ENCODE peak calls at places on chromosomes 3 and 15, in nine cellular contexts. One of them, this sample, is unnamed.

GRCh38 chr15:32656091-32656860 is 14.8 kb downstream of the SCG5 start:
- DNase-seq in IMR-90: no peak
- DNase-seq in adrenal gland: no peak
- DNase-seq in psoas muscle: no peak
- DNase-seq in ovary: no peak
- DNase-seq in right atrium auricular region: no peak
- DNase-seq in AG04450: no peak
- DNase-seq in pancreas: no peak
- DNase-seq in dorsolateral prefrontal cortex: no peak
- DNase-seq in this sample: no peak

GRCh38 chr3:193149998-193150397 is 91.0 kb upstream of the PLAAT1 start:
- DNase-seq in IMR-90: no peak
- DNase-seq in adrenal gland: no peak
- DNase-seq in psoas muscle: no peak
- DNase-seq in ovary: no peak
- DNase-seq in right atrium auricular region: no peak
- DNase-seq in AG04450: no peak
- DNase-seq in pancreas: no peak
- DNase-seq in dorsolateral prefrontal cortex: no peak
- DNase-seq in this sample: no peak

GRCh38 chr3:27360113-27361078 is 8.8 kb downstream of the NEK10 start:
- DNase-seq in IMR-90: peak; percentile 44
- DNase-seq in adrenal gland: no peak
- DNase-seq in psoas muscle: no peak
- DNase-seq in ovary: no peak
- DNase-seq in right atrium auricular region: no peak
- DNase-seq in AG04450: no peak
- DNase-seq in pancreas: no peak
- DNase-seq in dorsolateral prefrontal cortex: no peak
- DNase-seq in this sample: peak; percentile 21

GRCh38 chr3:69425249-69425648 is 39.4 kb upstream of the FRMD4B start:
- DNase-seq in IMR-90: peak; percentile 7
- DNase-seq in adrenal gland: no peak
- DNase-seq in psoas muscle: no peak
- DNase-seq in ovary: peak; percentile 28
- DNase-seq in right atrium auricular region: no peak
- DNase-seq in AG04450: no peak
- DNase-seq in pancreas: no peak
- DNase-seq in dorsolateral prefrontal cortex: no peak
- DNase-seq in this sample: no peak

GRCh38 chr15:99719096-99719541 is 14.1 kb downstream of the LYSMD4 start:
- DNase-seq in IMR-90: peak; percentile 87
- DNase-seq in adrenal gland: no peak
- DNase-seq in psoas muscle: no peak
- DNase-seq in ovary: no peak
- DNase-seq in right atrium auricular region: no peak
- DNase-seq in AG04450: peak; percentile 51
- DNase-seq in pancreas: no peak
- DNase-seq in dorsolateral prefrontal cortex: no peak
- DNase-seq in this sample: no peak

GRCh38 chr15:98826658-98827057 is 178.3 kb downstream of the IGF1R start:
- DNase-seq in IMR-90: no peak
- DNase-seq in adrenal gland: no peak
- DNase-seq in psoas muscle: no peak
- DNase-seq in ovary: no peak
- DNase-seq in right atrium auricular region: no peak
- DNase-seq in AG04450: no peak
- DNase-seq in pancreas: no peak
- DNase-seq in dorsolateral prefrontal cortex: no peak
- DNase-seq in this sample: no peak

GRCh38 chr3:65322910-65323309 is 635.1 kb upstream of the ADAMTS9 start:
- DNase-seq in IMR-90: no peak
- DNase-seq in adrenal gland: no peak
- DNase-seq in psoas muscle: no peak
- DNase-seq in ovary: no peak
- DNase-seq in right atrium auricular region: no peak
- DNase-seq in AG04450: no peak
- DNase-seq in pancreas: no peak
- DNase-seq in dorsolateral prefrontal cortex: no peak
- DNase-seq in this sample: no peak

GRCh38 chr3:177281292-177281942 is 84.1 kb upstream of the TBL1XR1 start:
- DNase-seq in IMR-90: no peak
- DNase-seq in adrenal gland: no peak
- DNase-seq in psoas muscle: no peak
- DNase-seq in ovary: no peak
- DNase-seq in right atrium auricular region: no peak
- DNase-seq in AG04450: no peak
- DNase-seq in pancreas: no peak
- DNase-seq in dorsolateral prefrontal cortex: no peak
- DNase-seq in this sample: no peak

GRCh38 chr3:50270422-50270831 is 1.5 kb downstream of the SEMA3B start:
- DNase-seq in IMR-90: peak; percentile 37
- DNase-seq in adrenal gland: no peak
- DNase-seq in psoas muscle: no peak
- DNase-seq in ovary: no peak
- DNase-seq in right atrium auricular region: no peak
- DNase-seq in AG04450: no peak
- DNase-seq in pancreas: peak; percentile 72
- DNase-seq in dorsolateral prefrontal cortex: no peak
- DNase-seq in this sample: no peak

GRCh38 chr3:141412087-141412935 is 44.0 kb downstream of the ZBTB38 start:
- DNase-seq in IMR-90: peak; percentile 96
- DNase-seq in adrenal gland: peak; percentile 64
- DNase-seq in psoas muscle: peak; percentile 69
- DNase-seq in ovary: peak; percentile 72
- DNase-seq in right atrium auricular region: no peak
- DNase-seq in AG04450: peak; percentile 76
- DNase-seq in pancreas: no peak
- DNase-seq in dorsolateral prefrontal cortex: no peak
- DNase-seq in this sample: peak; percentile 69

GRCh38 chr15:98865397-98866339 is 141.9 kb downstream of the PGPEP1L start:
- DNase-seq in IMR-90: peak; percentile 68
- DNase-seq in adrenal gland: peak; percentile 81
- DNase-seq in psoas muscle: peak; percentile 89
- DNase-seq in ovary: peak; percentile 75
- DNase-seq in right atrium auricular region: peak; percentile 78
- DNase-seq in AG04450: no peak
- DNase-seq in pancreas: peak; percentile 89
- DNase-seq in dorsolateral prefrontal cortex: no peak
- DNase-seq in this sample: peak; percentile 71

GRCh38 chr15:48541659-48542334 is 103.7 kb downstream of the FBN1 start:
- DNase-seq in IMR-90: peak; percentile 88
- DNase-seq in adrenal gland: peak; percentile 25
- DNase-seq in psoas muscle: no peak
- DNase-seq in ovary: no peak
- DNase-seq in right atrium auricular region: no peak
- DNase-seq in AG04450: no peak
- DNase-seq in pancreas: no peak
- DNase-seq in dorsolateral prefrontal cortex: no peak
- DNase-seq in this sample: no peak

GRCh38 chr3:172323894-172324590 is 124.2 kb downstream of the GHSR start:
- DNase-seq in IMR-90: peak; percentile 62
- DNase-seq in adrenal gland: no peak
- DNase-seq in psoas muscle: peak; percentile 74
- DNase-seq in ovary: peak; percentile 76
- DNase-seq in right atrium auricular region: no peak
- DNase-seq in AG04450: no peak
- DNase-seq in pancreas: no peak
- DNase-seq in dorsolateral prefrontal cortex: no peak
- DNase-seq in this sample: no peak

GRCh38 chr3:32274306-32274705 is 35.8 kb downstream of the CMTM8 start:
- DNase-seq in IMR-90: no peak
- DNase-seq in adrenal gland: no peak
- DNase-seq in psoas muscle: no peak
- DNase-seq in ovary: no peak
- DNase-seq in right atrium auricular region: no peak
- DNase-seq in AG04450: no peak
- DNase-seq in pancreas: no peak
- DNase-seq in dorsolateral prefrontal cortex: no peak
- DNase-seq in this sample: no peak

GRCh38 chr3:79960594-79960993 is 192.8 kb upstream of the ROBO1 start:
- DNase-seq in IMR-90: no peak
- DNase-seq in adrenal gland: no peak
- DNase-seq in psoas muscle: no peak
- DNase-seq in ovary: no peak
- DNase-seq in right atrium auricular region: no peak
- DNase-seq in AG04450: no peak
- DNase-seq in pancreas: no peak
- DNase-seq in dorsolateral prefrontal cortex: no peak
- DNase-seq in this sample: no peak

GRCh38 chr15:77702211-77702957 is 69.7 kb upstream of the LINGO1 start:
- DNase-seq in IMR-90: peak; percentile 18
- DNase-seq in adrenal gland: peak; percentile 32
- DNase-seq in psoas muscle: peak; percentile 16
- DNase-seq in ovary: no peak
- DNase-seq in right atrium auricular region: no peak
- DNase-seq in AG04450: no peak
- DNase-seq in pancreas: no peak
- DNase-seq in dorsolateral prefrontal cortex: no peak
- DNase-seq in this sample: no peak

GRCh38 chr3:195154793-195155535 is 116.0 kb downstream of the XXYLT1 start:
- DNase-seq in IMR-90: peak; percentile 97
- DNase-seq in adrenal gland: peak; percentile 87
- DNase-seq in psoas muscle: peak; percentile 89
- DNase-seq in ovary: peak; percentile 89
- DNase-seq in right atrium auricular region: peak; percentile 85
- DNase-seq in AG04450: peak; percentile 88
- DNase-seq in pancreas: peak; percentile 90
- DNase-seq in dorsolateral prefrontal cortex: peak; percentile 69
- DNase-seq in this sample: peak; percentile 89

DNA sequence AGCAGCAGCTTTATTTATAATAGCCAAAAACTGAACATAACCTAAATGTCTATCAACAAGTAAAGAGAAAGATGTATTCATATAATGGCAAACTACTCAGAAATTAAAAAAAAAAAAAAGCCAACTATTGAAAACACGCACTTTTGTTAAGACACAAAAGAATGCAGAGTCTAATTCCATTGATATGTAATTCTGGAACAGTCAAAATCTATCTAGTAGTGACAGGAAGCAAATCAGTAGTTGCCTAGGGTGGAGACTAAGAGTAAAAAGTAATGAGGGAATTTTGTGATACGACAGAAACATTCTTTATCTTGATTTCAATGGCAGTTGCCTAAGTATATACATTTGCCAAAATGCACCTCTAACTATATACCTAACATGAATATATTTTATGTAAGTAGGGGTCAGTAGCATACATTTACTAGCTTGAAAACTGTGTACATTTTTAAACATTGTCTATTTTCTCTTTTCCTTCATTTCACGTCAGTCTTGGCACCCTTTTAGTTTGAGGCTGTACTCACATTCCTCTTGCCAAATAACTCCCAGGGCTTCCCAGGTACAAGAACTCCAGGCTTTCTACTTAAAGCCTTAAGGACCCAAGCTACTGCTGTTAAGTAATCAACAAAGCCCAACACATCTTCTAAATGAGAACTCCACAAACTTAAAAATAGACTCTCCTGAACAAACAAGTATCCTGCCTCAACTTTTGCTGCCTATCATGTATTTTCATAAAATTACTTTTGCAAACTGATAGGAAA is 54.7 kb downstream of the ADAM10 start:
- DNase-seq in IMR-90: no peak
- DNase-seq in adrenal gland: no peak
- DNase-seq in psoas muscle: no peak
- DNase-seq in ovary: no peak
- DNase-seq in right atrium auricular region: no peak
- DNase-seq in AG04450: no peak
- DNase-seq in pancreas: no peak
- DNase-seq in dorsolateral prefrontal cortex: no peak
- DNase-seq in this sample: no peak
- H3K27me3 ChIP-seq in IMR-90: no peaks in the 10 kb centered on the region
- H3K27me3 ChIP-seq in adrenal gland: no peaks in the 10 kb centered on the region
- H3K27me3 ChIP-seq in psoas muscle: no peaks in the 10 kb centered on the region
- H3K27me3 ChIP-seq in ovary: no peaks in the 10 kb centered on the region
- H3K27me3 ChIP-seq in right atrium auricular region: no peaks in the 10 kb centered on the region
- H3K27me3 ChIP-seq in AG04450: no peaks in the 10 kb centered on the region
- H3K27me3 ChIP-seq in pancreas: no peaks in the 10 kb centered on the region
- H3K27me3 ChIP-seq in dorsolateral prefrontal cortex: no peaks in the 10 kb centered on the region
- H3K27me3 ChIP-seq in this sample: no peaks in the 10 kb centered on the region

DNA sequence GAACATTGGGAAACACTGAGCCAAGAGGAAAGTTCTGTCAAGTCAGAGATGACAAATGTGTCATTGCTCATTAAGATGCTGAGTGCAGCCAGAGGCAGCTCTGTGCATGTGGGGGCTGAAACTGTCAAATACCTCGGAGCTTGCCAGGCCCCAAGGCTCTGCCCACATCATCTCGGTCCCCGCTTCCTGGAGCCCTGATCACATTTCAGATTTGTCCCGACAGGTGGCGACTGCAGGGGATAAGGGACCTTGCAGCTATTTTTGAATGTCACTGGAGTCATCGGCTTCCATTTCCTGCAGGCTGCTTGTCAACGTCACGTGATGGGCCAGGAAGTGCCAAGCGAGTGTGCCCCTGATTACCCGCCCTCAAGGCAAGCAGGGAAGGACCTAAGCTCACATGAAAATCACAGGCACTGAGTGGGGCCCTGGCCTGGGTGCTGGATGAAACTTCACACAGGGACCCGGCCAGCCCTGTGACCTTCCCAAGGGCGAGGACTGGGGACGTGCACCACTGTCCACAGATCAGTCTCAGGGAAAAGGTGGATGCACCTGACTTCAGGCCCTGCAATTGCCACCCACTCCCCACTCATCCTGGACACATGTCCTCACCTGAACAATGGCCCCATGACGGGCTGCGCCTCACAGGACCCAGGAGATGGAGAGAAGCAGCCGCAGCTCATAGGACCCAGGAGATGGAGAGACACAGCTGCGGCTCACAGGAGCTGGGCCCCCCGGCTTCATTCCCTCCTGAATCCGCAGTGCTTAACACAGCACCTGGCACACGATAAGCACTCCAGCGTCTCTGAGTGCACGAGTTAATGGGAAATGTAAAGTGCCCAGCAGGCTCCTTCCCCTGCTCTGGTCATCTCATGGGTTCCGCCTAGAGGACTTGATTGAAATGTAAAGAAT is 73.4 kb downstream of the NUP210 start:
- DNase-seq in IMR-90: no peak
- DNase-seq in adrenal gland: no peak
- DNase-seq in psoas muscle: peak; percentile 77
- DNase-seq in ovary: no peak
- DNase-seq in right atrium auricular region: no peak
- DNase-seq in AG04450: no peak
- DNase-seq in pancreas: peak; percentile 45
- DNase-seq in dorsolateral prefrontal cortex: peak; percentile 68
- DNase-seq in this sample: no peak
- TF ChIP-seq CTCF in IMR-90: no peak
- TF ChIP-seq CTCF in adrenal gland: peak; percentile 12
- TF ChIP-seq CTCF in psoas muscle: no peak
- TF ChIP-seq CTCF in ovary: no peak
- TF ChIP-seq CTCF in right atrium auricular region: no peak
- TF ChIP-seq CTCF in AG04450: no peak
- TF ChIP-seq CTCF in pancreas: no peak
- TF ChIP-seq CTCF in dorsolateral prefrontal cortex: no peak
- TF ChIP-seq CTCF in this sample: no peak

GRCh38 chr3:71514621-71515020 is 68.9 kb downstream of the FOXP1 start:
- DNase-seq in IMR-90: peak; percentile 22
- DNase-seq in adrenal gland: no peak
- DNase-seq in psoas muscle: no peak
- DNase-seq in ovary: no peak
- DNase-seq in right atrium auricular region: no peak
- DNase-seq in AG04450: no peak
- DNase-seq in pancreas: no peak
- DNase-seq in dorsolateral prefrontal cortex: no peak
- DNase-seq in this sample: no peak
- H3K27me3 ChIP-seq in IMR-90: no peaks in the 10 kb centered on the region
- H3K27me3 ChIP-seq in adrenal gland: no peaks in the 10 kb centered on the region
- H3K27me3 ChIP-seq in psoas muscle: no peaks in the 10 kb centered on the region
- H3K27me3 ChIP-seq in ovary: no peaks in the 10 kb centered on the region
- H3K27me3 ChIP-seq in right atrium auricular region: no peaks in the 10 kb centered on the region
- H3K27me3 ChIP-seq in AG04450: no peaks in the 10 kb centered on the region
- H3K27me3 ChIP-seq in pancreas: no peaks in the 10 kb centered on the region
- H3K27me3 ChIP-seq in dorsolateral prefrontal cortex: no peaks in the 10 kb centered on the region
- H3K27me3 ChIP-seq in this sample: no peaks in the 10 kb centered on the region

GRCh38 chr3:183427206-183428139 is 946 bp downstream of the MCF2L2 start:
- DNase-seq in IMR-90: no peak
- DNase-seq in adrenal gland: no peak
- DNase-seq in psoas muscle: no peak
- DNase-seq in ovary: no peak
- DNase-seq in right atrium auricular region: no peak
- DNase-seq in AG04450: no peak
- DNase-seq in pancreas: peak; percentile 51
- DNase-seq in dorsolateral prefrontal cortex: no peak
- DNase-seq in this sample: no peak
- TF ChIP-seq CTCF in IMR-90: no peak
- TF ChIP-seq CTCF in adrenal gland: peak; percentile 17
- TF ChIP-seq CTCF in psoas muscle: no peak
- TF ChIP-seq CTCF in ovary: no peak
- TF ChIP-seq CTCF in right atrium auricular region: no peak
- TF ChIP-seq CTCF in AG04450: no peak
- TF ChIP-seq CTCF in pancreas: no peak
- TF ChIP-seq CTCF in dorsolateral prefrontal cortex: no peak
- TF ChIP-seq CTCF in this sample: no peak

This sample was measured in prostate gland.